ENCODE peak calls at places on chromosomes 1 and 21, in ten cellular contexts. G, K, Q, S, C, J, H, U, V and R are unnamed samples.

GRCh38 chr1:46298387-46298786 is 5.0 kb downstream of the LRRC41 start:
- DNase-seq in V (no peak), J (no peak), K (no peak), H (no peak), Q (no peak), C (no peak), G (no peak), S (no peak), U (no peak), R (no peak)

GRCh38 chr1:41695118-41695517 is 210.6 kb upstream of the EDN2 start:
- DNase-seq in G (no peak), H (peak), Q (peak), V (no peak), U (no peak), C (no peak), S (no peak), J (no peak), K (no peak), R (no peak)

GRCh38 chr1:50940291-50940690 is 19.8 kb downstream of the FAF1 start:
- DNase-seq in S (no peak), H (no peak), U (no peak), G (no peak), K (no peak), Q (no peak), V (no peak), C (no peak), J (no peak), R (no peak)

GRCh38 chr1:147723691-147724323 is 36.6 kb downstream of the GJA5 start:
- DNase-seq in Q (peak), G (no peak), J (peak), K (no peak), C (peak), V (no peak), S (no peak), U (peak), H (peak), R (peak)

GRCh38 chr1:65247419-65248359 is 61.7 kb upstream of the DNAJC6 start:
- DNase-seq in K (no peak), Q (peak), S (no peak), C (no peak), G (no peak), J (no peak), H (peak), V (peak), U (no peak), R (no peak)

GRCh38 chr1:119374208-119374877 is 5.8 kb downstream of the HAO2 start:
- DNase-seq in H (peak), V (no peak), C (no peak), G (no peak), J (no peak), Q (no peak), U (no peak), S (no peak), K (no peak), R (no peak)

GRCh38 chr1:203117611-203118575 is 9.6 kb upstream of the ADORA1 start:
- DNase-seq in K (peak), C (peak), Q (peak), H (peak), G (peak), J (peak), U (peak), S (peak), V (no peak), R (peak)

GRCh38 chr1:40932004-40932403 is 47.5 kb upstream of the CTPS1 start:
- DNase-seq in C (no peak), G (no peak), K (no peak), U (no peak), V (no peak), S (no peak), H (no peak), Q (peak), J (peak), R (peak)

GRCh38 chr1:202959276-202959620 is 1.1 kb upstream of the ADIPOR1 start:
- DNase-seq in S (no peak), J (no peak), K (no peak), V (no peak), U (no peak), G (no peak), H (no peak), C (no peak), Q (no peak), R (peak)

GRCh38 chr1:230849451-230850194 is 18.7 kb downstream of the C1orf198 start:
- DNase-seq in C (no peak), S (peak), H (peak), Q (peak), G (peak), K (no peak), J (peak), V (peak), U (no peak), R (no peak)

GRCh38 chr21:44836666-44837471 is 19.0 kb upstream of the SUMO3 start:
- DNase-seq in U (no peak), C (no peak), V (no peak), H (peak), S (no peak), K (no peak), Q (peak), J (peak), G (no peak), R (peak)

GRCh38 chr21:44837537-44837936 is 19.7 kb upstream of the SUMO3 start:
- DNase-seq in U (no peak), C (no peak), K (no peak), J (peak), Q (no peak), G (no peak), V (no peak), H (no peak), S (no peak), R (no peak)

GRCh38 chr21:44836349-44836665 is 18.4 kb upstream of the SUMO3 start:
- DNase-seq in C (no peak), V (no peak), Q (no peak), J (no peak), G (no peak), U (no peak), S (no peak), K (no peak), H (no peak), R (no peak)

GRCh38 chr21:44838951-44839350 is 21.1 kb upstream of the SUMO3 start:
- DNase-seq in J (peak), U (no peak), S (no peak), V (no peak), C (no peak), H (no peak), Q (no peak), G (no peak), K (no peak), R (no peak)

DNA sequence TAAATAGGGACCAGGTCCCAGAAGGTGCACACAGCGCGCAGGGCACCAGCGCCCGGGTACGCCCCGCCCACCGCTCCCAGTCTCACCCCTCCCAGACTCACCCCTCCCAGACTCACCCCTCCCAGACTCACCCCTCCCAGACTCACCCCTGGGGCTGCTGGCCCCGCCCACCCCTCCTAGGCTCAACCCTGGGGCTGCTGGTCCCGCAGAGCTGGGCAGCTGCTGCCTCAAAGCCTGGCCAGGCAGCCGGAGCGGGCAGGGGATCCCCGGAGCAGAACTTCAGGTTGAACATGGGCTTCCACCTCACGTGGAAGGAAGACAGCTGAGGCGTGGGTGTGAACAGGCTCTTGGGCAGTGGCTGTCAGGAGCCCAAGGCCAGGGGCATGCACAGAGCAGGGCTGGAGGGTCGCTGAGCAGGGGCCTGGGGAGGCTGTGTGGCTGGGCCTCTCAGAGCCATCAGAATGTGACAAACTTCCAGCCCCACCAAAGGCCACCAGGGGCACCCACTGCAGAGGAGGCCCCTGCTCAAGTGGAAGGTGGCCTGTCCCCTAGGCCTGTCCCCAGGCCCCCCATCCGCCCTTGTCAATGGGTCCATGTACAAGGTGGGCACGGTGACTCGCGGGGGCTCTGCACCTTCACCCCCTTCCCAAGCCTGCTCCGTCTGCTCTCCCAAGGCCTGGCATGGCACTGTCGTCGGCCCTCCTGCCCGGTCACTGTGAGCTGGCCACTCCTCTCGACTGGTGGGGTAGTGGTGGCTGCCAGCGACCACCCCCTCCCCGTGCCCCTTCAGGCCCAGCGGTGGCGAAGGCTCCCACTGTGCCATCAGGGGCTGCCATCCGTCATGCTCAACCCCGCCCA is 20.4 kb upstream of the SUMO3 start:
- DNase-seq in S (no peak), G (no peak), H (no peak), K (no peak), U (no peak), C (no peak), V (no peak), Q (no peak), J (peak), R (no peak)
- TF ChIP-seq CTCF in S (no peak), G (no peak), H (no peak), K (no peak), U (no peak), C (peak), V (no peak), Q (no peak), J (no peak), R (no peak)

GRCh38 chr21:39531777-39532333 is 80.1 kb downstream of the SH3BGR start:
- DNase-seq in K (no peak), G (no peak), C (no peak), Q (no peak), S (no peak), H (no peak), V (no peak), J (no peak), U (no peak), R (no peak)
- TF ChIP-seq CTCF in K (no peak), G (no peak), C (no peak), Q (no peak), S (no peak), H (no peak), V (no peak), J (no peak), U (no peak), R (no peak)

GRCh38 chr1:236779312-236779711 is 15.8 kb upstream of the MTR start:
- DNase-seq in C (no peak), H (no peak), G (no peak), Q (no peak), K (no peak), J (no peak), V (no peak), S (no peak), U (no peak), R (no peak)

GRCh38 chr1:236773919-236774318 is 21.2 kb upstream of the MTR start:
- DNase-seq in C (no peak), G (no peak), V (no peak), K (no peak), Q (no peak), U (no peak), S (no peak), H (no peak), J (no peak), R (no peak)

DNA sequence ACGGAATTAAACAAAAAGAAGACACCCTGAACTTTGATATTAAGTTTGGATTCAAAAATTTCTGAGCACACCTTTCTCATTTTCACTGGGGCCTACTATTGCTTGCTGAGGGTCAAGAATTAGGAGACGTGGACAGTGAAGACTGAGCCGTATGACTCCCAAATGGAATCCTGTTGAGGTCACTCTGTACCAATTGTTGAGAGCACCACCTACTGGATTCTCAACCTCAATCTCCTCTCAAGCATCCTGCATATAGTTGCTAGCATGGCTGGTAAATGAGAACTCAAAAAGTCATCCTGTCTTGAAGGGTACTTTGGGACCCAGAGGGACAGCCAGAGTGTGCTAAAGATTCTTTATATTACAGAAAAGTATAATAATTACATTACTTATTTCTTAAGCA is 20.2 kb upstream of the MTR start:
- DNase-seq in Q (peak), J (no peak), V (no peak), C (peak), G (no peak), S (no peak), U (no peak), H (peak), K (no peak), R (no peak)
- TF ChIP-seq CTCF in Q (peak), J (peak), V (peak), C (peak), G (peak), S (no peak), U (no peak), H (peak), K (peak), R (no peak)

GRCh38 chr1:115677570-115677969 is 35.8 kb downstream of the VANGL1 start:
- DNase-seq in J (no peak), Q (no peak), U (no peak), H (no peak), G (no peak), S (no peak), V (no peak), C (peak), K (no peak), R (no peak)
- TF ChIP-seq CTCF in J (no peak), Q (no peak), U (no peak), H (no peak), G (no peak), S (no peak), V (no peak), C (peak), K (peak), R (no peak)

DNA sequence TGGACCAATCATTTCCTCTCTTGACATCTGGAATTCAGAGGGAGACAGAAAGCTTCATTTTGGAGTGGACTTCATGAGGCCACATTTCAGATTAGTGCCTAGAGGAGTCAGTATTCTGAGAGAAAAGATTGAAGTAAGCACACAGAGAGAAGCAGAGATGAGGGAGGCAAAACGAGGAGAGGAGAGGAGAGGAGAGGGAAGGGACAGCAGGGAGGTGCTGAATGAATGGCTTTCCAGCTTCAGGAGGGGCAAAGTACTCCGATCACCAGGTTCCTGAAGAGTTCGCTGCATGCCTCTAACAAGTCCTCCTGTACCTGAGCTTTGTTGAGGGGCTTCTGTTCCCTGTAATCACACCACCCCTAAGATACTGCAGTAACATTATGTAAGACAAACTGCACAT is 76.0 kb downstream of the NRIP1 start:
- DNase-seq in Q (no peak), G (no peak), V (no peak), K (no peak), S (no peak), U (no peak), H (no peak), C (peak), J (no peak), R (no peak)
- TF ChIP-seq CTCF in Q (no peak), G (no peak), V (no peak), K (no peak), S (no peak), U (no peak), H (no peak), C (no peak), J (no peak), R (no peak)

GRCh38 chr1:86448670-86449069 is 20.1 kb upstream of the CLCA1 start:
- DNase-seq in C (no peak), G (no peak), V (no peak), U (no peak), J (no peak), S (no peak), K (no peak), Q (no peak), H (no peak), R (no peak)

GRCh38 chr1:86447198-86447790 is 21.4 kb upstream of the CLCA1 start:
- DNase-seq in U (no peak), Q (no peak), V (no peak), K (no peak), S (no peak), H (no peak), G (no peak), J (no peak), C (no peak), R (no peak)

GRCh38 chr1:86449103-86449502 is 19.6 kb upstream of the CLCA1 start:
- DNase-seq in H (no peak), V (no peak), C (no peak), U (no peak), S (no peak), Q (no peak), G (no peak), J (no peak), K (no peak), R (no peak)

GRCh38 chr1:86441997-86442396 is 18.0 kb downstream of the CLCA2 start:
- DNase-seq in J (no peak), K (no peak), Q (no peak), C (no peak), V (no peak), H (no peak), S (no peak), G (no peak), U (no peak), R (no peak)

DNA sequence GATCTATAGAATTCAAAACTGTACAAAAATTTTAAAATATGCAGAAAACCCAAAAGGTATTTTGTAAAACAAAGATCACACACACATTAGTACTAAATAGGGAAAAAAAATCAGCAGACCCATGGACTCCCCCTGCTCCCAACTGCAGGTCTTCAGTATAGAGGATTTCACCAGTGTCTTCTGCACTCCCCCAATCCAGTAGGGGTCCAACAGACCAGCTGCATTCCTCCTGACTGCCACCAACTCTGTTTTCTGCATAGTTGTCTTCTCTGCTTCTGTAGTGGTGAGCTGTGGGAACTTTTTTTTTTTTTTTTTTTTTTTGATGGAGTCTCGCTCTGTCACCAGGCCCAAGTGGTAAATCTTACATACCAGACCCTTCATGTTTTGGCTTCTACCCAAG is 21.9 kb downstream of the CLCA2 start:
- DNase-seq in H (no peak), S (no peak), Q (no peak), U (no peak), J (no peak), G (no peak), K (no peak), C (no peak), V (no peak), R (no peak)
- TF ChIP-seq CTCF in H (no peak), S (no peak), Q (no peak), U (no peak), J (no peak), G (no peak), K (no peak), C (no peak), V (no peak), R (no peak)

DNA sequence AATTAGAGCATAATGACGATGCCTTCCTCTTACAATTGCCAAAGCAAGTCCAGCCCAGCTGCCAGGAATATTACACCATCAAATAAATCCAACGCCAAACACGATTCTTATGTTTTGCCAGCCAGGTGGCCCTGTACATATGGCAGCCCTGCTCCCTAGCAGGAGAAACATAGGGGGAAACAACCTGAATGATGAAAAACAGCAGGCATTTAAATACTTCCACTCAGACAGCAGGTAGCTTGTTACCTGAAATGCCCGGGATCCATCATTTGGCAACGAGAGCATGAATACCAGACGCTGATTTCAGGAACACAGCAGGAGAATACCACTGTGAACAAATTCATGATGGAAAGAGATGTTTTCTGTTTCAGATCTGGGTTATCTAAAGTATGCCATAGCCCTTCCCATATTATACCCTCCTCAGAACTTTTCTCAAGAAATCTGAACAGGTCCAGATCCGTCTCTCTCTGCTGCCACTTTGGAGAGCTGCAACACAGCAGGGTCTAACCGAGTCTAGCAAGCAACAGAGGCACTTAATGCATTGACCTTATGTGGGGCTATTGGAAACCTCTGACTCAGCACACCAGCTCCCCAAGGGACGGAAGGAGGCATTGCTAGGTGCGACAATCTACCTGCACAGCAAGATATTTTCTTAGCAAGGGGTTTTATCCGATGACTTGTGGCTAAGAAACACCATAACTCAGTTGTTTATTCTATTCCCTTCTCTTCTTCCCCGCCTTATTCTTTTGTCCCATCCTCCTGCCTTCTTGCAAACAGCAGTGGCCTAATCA is 166.3 kb downstream of the BARHL2 start:
- DNase-seq in J (no peak), V (no peak), U (no peak), S (no peak), Q (no peak), G (no peak), H (no peak), K (no peak), C (peak), R (no peak)
- TF ChIP-seq CTCF in J (no peak), V (no peak), U (no peak), S (no peak), Q (no peak), G (no peak), H (no peak), K (peak), C (peak), R (no peak)